ENCODE peak calls at places on chromosomes 5 and 9, in eight cellular contexts. One of them, this sample, is unnamed.
A peak's percentile ranks its signal among the peaks of the same experiment; 100 is the strongest.

GRCh38 chr9:76562511-76562911 is 103.5 kb downstream of the GCNT1 start:
- DNase-seq in small intestine: no peak
- DNase-seq in stomach: no peak
- DNase-seq in psoas muscle: no peak
- DNase-seq in body of pancreas: no peak
- DNase-seq in colonic mucosa: no peak
- DNase-seq in right lobe of liver: no peak
- DNase-seq in tibial artery: no peak
- DNase-seq in this sample: no peak

GRCh38 chr5:153974131-153974812 is 64.4 kb downstream of the FAM114A2 start:
- DNase-seq in tibial artery: no peak
- DNase-seq in colonic mucosa: no peak
- DNase-seq in stomach: no peak
- DNase-seq in psoas muscle: no peak
- DNase-seq in small intestine: peak; percentile 51
- DNase-seq in body of pancreas: no peak
- DNase-seq in right lobe of liver: no peak
- DNase-seq in this sample: no peak

GRCh38 chr5:174311531-174312269 is 266.2 kb downstream of the NSG2 start:
- DNase-seq in colonic mucosa: peak; percentile 61
- DNase-seq in small intestine: peak; percentile 36
- DNase-seq in psoas muscle: peak; percentile 82
- DNase-seq in right lobe of liver: peak; percentile 69
- DNase-seq in tibial artery: peak; percentile 54
- DNase-seq in stomach: peak; percentile 72
- DNase-seq in body of pancreas: peak; percentile 76
- DNase-seq in this sample: peak; percentile 11

GRCh38 chr9:82242285-82242963 is 253.9 kb downstream of the SPATA31D1 start:
- DNase-seq in psoas muscle: no peak
- DNase-seq in right lobe of liver: no peak
- DNase-seq in colonic mucosa: peak; percentile 17
- DNase-seq in stomach: no peak
- DNase-seq in small intestine: no peak
- DNase-seq in tibial artery: no peak
- DNase-seq in body of pancreas: no peak
- DNase-seq in this sample: no peak

GRCh38 chr5:176812269-176813259 is 2.2 kb downstream of the UNC5A start:
- DNase-seq in right lobe of liver: no peak
- DNase-seq in tibial artery: no peak
- DNase-seq in stomach: no peak
- DNase-seq in body of pancreas: no peak
- DNase-seq in psoas muscle: no peak
- DNase-seq in colonic mucosa: no peak
- DNase-seq in small intestine: no peak
- DNase-seq in this sample: no peak

GRCh38 chr9:117963493-117963892 is 259.3 kb downstream of the TLR4 start:
- DNase-seq in colonic mucosa: no peak
- DNase-seq in tibial artery: no peak
- DNase-seq in body of pancreas: no peak
- DNase-seq in small intestine: no peak
- DNase-seq in right lobe of liver: no peak
- DNase-seq in psoas muscle: no peak
- DNase-seq in stomach: no peak
- DNase-seq in this sample: no peak

GRCh38 chr5:19638461-19638860 is 349.5 kb downstream of the CDH18 start:
- DNase-seq in psoas muscle: no peak
- DNase-seq in right lobe of liver: no peak
- DNase-seq in colonic mucosa: no peak
- DNase-seq in stomach: no peak
- DNase-seq in small intestine: no peak
- DNase-seq in tibial artery: no peak
- DNase-seq in body of pancreas: no peak
- DNase-seq in this sample: no peak

GRCh38 chr5:24788829-24789509 is 144.2 kb upstream of the CDH10 start:
- DNase-seq in stomach: no peak
- DNase-seq in psoas muscle: no peak
- DNase-seq in tibial artery: no peak
- DNase-seq in small intestine: no peak
- DNase-seq in colonic mucosa: no peak
- DNase-seq in right lobe of liver: no peak
- DNase-seq in body of pancreas: no peak
- DNase-seq in this sample: no peak

GRCh38 chr9:34437006-34437925 is 21.1 kb downstream of the FAM219A start:
- DNase-seq in body of pancreas: peak; percentile 69
- DNase-seq in tibial artery: peak; percentile 48
- DNase-seq in psoas muscle: no peak
- DNase-seq in colonic mucosa: peak; percentile 65
- DNase-seq in right lobe of liver: peak; percentile 52
- DNase-seq in small intestine: peak; percentile 79
- DNase-seq in stomach: peak; percentile 70
- DNase-seq in this sample: peak; percentile 21

GRCh38 chr9:15935661-15936315 is 382.9 kb downstream of the CCDC171 start:
- DNase-seq in small intestine: no peak
- DNase-seq in right lobe of liver: no peak
- DNase-seq in psoas muscle: no peak
- DNase-seq in colonic mucosa: no peak
- DNase-seq in stomach: no peak
- DNase-seq in tibial artery: no peak
- DNase-seq in body of pancreas: no peak
- DNase-seq in this sample: no peak

GRCh38 chr9:87733273-87734054 is 7.5 kb downstream of the CTSL start:
- DNase-seq in stomach: no peak
- DNase-seq in psoas muscle: no peak
- DNase-seq in tibial artery: no peak
- DNase-seq in body of pancreas: no peak
- DNase-seq in small intestine: no peak
- DNase-seq in right lobe of liver: no peak
- DNase-seq in colonic mucosa: no peak
- DNase-seq in this sample: no peak

GRCh38 chr9:87894998-87895625 is 12.4 kb downstream of the SPATA31E1 start:
- DNase-seq in small intestine: no peak
- DNase-seq in colonic mucosa: no peak
- DNase-seq in body of pancreas: no peak
- DNase-seq in psoas muscle: no peak
- DNase-seq in tibial artery: no peak
- DNase-seq in stomach: no peak
- DNase-seq in right lobe of liver: no peak
- DNase-seq in this sample: no peak

GRCh38 chr9:100580255-100580654 is 2.4 kb downstream of the CAVIN4 start:
- DNase-seq in stomach: no peak
- DNase-seq in small intestine: no peak
- DNase-seq in body of pancreas: no peak
- DNase-seq in colonic mucosa: no peak
- DNase-seq in tibial artery: no peak
- DNase-seq in psoas muscle: no peak
- DNase-seq in right lobe of liver: no peak
- DNase-seq in this sample: no peak

GRCh38 chr5:173331956-173332479 is 3.8 kb upstream of the STC2 start:
- DNase-seq in right lobe of liver: peak; percentile 86
- DNase-seq in colonic mucosa: peak; percentile 82
- DNase-seq in small intestine: peak; percentile 74
- DNase-seq in stomach: peak; percentile 86
- DNase-seq in psoas muscle: peak; percentile 91
- DNase-seq in tibial artery: peak; percentile 81
- DNase-seq in body of pancreas: peak; percentile 94
- DNase-seq in this sample: peak; percentile 37

GRCh38 chr5:59616413-59616812 is 277.1 kb downstream of the PDE4D start:
- DNase-seq in psoas muscle: no peak
- DNase-seq in small intestine: no peak
- DNase-seq in colonic mucosa: no peak
- DNase-seq in right lobe of liver: no peak
- DNase-seq in stomach: no peak
- DNase-seq in body of pancreas: no peak
- DNase-seq in tibial artery: no peak
- DNase-seq in this sample: no peak

GRCh38 chr5:140189977-140190867 is 15.2 kb downstream of the CYSTM1 start:
- DNase-seq in body of pancreas: no peak
- DNase-seq in small intestine: no peak
- DNase-seq in colonic mucosa: no peak
- DNase-seq in stomach: no peak
- DNase-seq in right lobe of liver: no peak
- DNase-seq in psoas muscle: no peak
- DNase-seq in tibial artery: no peak
- DNase-seq in this sample: no peak

GRCh38 chr5:57676228-57677098 is 193.9 kb upstream of the ACTBL2 start:
- DNase-seq in right lobe of liver: no peak
- DNase-seq in stomach: no peak
- DNase-seq in body of pancreas: no peak
- DNase-seq in tibial artery: no peak
- DNase-seq in small intestine: peak; percentile 31
- DNase-seq in psoas muscle: no peak
- DNase-seq in colonic mucosa: no peak
- DNase-seq in this sample: no peak

DNA sequence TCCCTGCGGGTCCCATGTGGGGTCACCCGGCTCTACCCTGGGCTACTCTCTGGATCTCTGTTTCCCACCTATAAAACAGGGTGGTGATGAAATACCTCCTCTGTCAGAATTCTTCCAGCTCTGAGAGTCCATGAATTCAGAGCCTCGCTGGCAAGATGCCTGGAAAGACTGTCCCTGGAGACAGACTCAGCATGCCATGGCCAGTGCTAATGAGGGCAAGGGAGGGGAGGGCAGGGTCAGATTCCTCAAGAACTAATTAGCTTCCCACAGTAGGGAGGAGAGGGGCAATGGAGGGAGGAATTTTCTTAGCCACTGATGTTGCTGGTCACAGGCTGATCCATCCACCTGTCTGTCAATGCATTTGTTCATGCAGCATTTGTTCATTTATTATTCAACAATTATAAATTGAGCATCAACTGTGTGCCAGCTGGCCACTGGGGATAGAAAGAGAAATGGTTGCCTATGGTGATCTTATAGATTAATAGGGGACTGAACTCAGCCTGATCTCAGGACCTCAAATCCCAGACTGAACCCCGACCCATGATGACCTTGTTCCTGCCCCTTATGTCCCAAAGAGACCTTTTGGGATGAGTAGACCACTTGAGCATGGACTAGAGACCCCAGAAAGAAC is 4.7 kb downstream of the SYNPO start:
- DNase-seq in body of pancreas: peak; percentile 59
- DNase-seq in small intestine: no peak
- DNase-seq in psoas muscle: peak; percentile 87
- DNase-seq in right lobe of liver: peak; percentile 75
- DNase-seq in stomach: no peak
- DNase-seq in colonic mucosa: no peak
- DNase-seq in tibial artery: peak; percentile 73
- DNase-seq in this sample: no peak
- H3K27ac ChIP-seq in body of pancreas: peak overlapping the region; percentile 88
- H3K27ac ChIP-seq in small intestine: peak overlapping the region; percentile 24
- H3K27ac ChIP-seq in psoas muscle: peak overlapping the region; percentile 89
- H3K27ac ChIP-seq in right lobe of liver: no peak overlapping the region
- H3K27ac ChIP-seq in stomach: peak overlapping the region; percentile 90
- H3K27ac ChIP-seq in colonic mucosa: no peak overlapping the region
- H3K27ac ChIP-seq in tibial artery: peak overlapping the region; percentile 83
- H3K27ac ChIP-seq in this sample: no peak overlapping the region

GRCh38 chr9:21806644-21807043 is 4.2 kb downstream of the MTAP start:
- DNase-seq in psoas muscle: no peak
- DNase-seq in body of pancreas: no peak
- DNase-seq in right lobe of liver: no peak
- DNase-seq in small intestine: no peak
- DNase-seq in tibial artery: no peak
- DNase-seq in colonic mucosa: no peak
- DNase-seq in stomach: no peak
- DNase-seq in this sample: no peak

GRCh38 chr9:21802418-21803000 is at the start of gene MTAP:
- DNase-seq in body of pancreas: peak; percentile 94
- DNase-seq in colonic mucosa: peak; percentile 93
- DNase-seq in psoas muscle: peak; percentile 93
- DNase-seq in stomach: peak; percentile 89
- DNase-seq in right lobe of liver: peak; percentile 97
- DNase-seq in tibial artery: peak; percentile 94
- DNase-seq in small intestine: peak; percentile 87
- DNase-seq in this sample: peak; percentile 55

GRCh38 chr9:21803674-21804048 is 1.2 kb downstream of the MTAP start:
- DNase-seq in stomach: no peak
- DNase-seq in psoas muscle: no peak
- DNase-seq in small intestine: no peak
- DNase-seq in tibial artery: no peak
- DNase-seq in body of pancreas: no peak
- DNase-seq in right lobe of liver: no peak
- DNase-seq in colonic mucosa: no peak
- DNase-seq in this sample: no peak

GRCh38 chr9:21804336-21804735 is 1.9 kb downstream of the MTAP start:
- DNase-seq in small intestine: no peak
- DNase-seq in colonic mucosa: no peak
- DNase-seq in right lobe of liver: no peak
- DNase-seq in body of pancreas: no peak
- DNase-seq in psoas muscle: no peak
- DNase-seq in stomach: no peak
- DNase-seq in tibial artery: no peak
- DNase-seq in this sample: no peak

GRCh38 chr9:21804791-21805190 is 2.4 kb downstream of the MTAP start:
- DNase-seq in body of pancreas: no peak
- DNase-seq in stomach: no peak
- DNase-seq in small intestine: no peak
- DNase-seq in right lobe of liver: no peak
- DNase-seq in psoas muscle: no peak
- DNase-seq in tibial artery: no peak
- DNase-seq in colonic mucosa: no peak
- DNase-seq in this sample: no peak
- H3K4me1 ChIP-seq in body of pancreas: peaks cover 34% of the 10 kb centered on the region
- H3K4me1 ChIP-seq in stomach: peaks cover 51% of the 10 kb centered on the region
- H3K4me1 ChIP-seq in small intestine: peaks cover 4% of the 10 kb centered on the region
- H3K4me1 ChIP-seq in right lobe of liver: no peaks in the 10 kb centered on the region
- H3K4me1 ChIP-seq in psoas muscle: peaks cover 10% of the 10 kb centered on the region
- H3K4me1 ChIP-seq in tibial artery: peaks cover 22% of the 10 kb centered on the region
- H3K4me1 ChIP-seq in colonic mucosa: no peaks in the 10 kb centered on the region
- H3K4me1 ChIP-seq in this sample: peaks cover 8% of the 10 kb centered on the region

DNA sequence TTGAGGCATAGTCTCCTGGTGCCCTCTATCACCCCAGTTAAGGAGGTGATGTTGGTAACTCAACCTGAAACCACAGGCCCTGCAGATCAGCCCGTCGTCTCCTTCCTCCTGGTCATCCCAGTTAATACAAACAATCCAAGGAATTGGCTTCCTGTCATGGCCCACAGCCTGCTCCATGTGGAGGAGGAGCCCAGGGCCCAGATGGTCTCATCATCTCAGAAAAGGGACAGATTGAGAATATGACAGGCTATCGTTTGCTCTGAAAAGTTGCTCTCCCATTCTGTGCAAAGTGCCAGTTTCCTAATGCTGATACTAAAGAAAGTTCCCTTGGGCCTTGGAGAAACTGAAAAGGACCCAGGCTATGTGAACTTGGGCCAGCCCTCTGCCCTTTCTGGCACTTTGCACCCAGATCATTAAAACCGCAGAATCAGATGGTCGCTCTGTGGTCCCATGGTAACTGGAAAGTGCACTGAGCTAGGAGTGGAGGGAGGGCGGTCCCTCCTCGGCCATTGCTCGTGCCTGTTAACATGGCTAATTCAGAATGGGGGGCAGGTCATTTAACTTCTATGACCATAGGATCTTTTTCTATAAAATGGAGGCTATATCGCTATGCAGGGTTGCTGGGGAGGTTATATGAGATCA is 685 bp upstream of the SPAAR start:
- DNase-seq in right lobe of liver: no peak
- DNase-seq in body of pancreas: no peak
- DNase-seq in tibial artery: no peak
- DNase-seq in psoas muscle: peak; percentile 56
- DNase-seq in small intestine: peak; percentile 39
- DNase-seq in colonic mucosa: no peak
- DNase-seq in stomach: no peak
- DNase-seq in this sample: no peak
- H3K4me3 ChIP-seq in right lobe of liver: no peak overlapping the region
- H3K4me3 ChIP-seq in body of pancreas: no peak overlapping the region
- H3K4me3 ChIP-seq in tibial artery: peak overlapping the region; percentile 47
- H3K4me3 ChIP-seq in psoas muscle: peak overlapping the region; percentile 49
- H3K4me3 ChIP-seq in small intestine: no peak overlapping the region
- H3K4me3 ChIP-seq in colonic mucosa: no peak overlapping the region
- H3K4me3 ChIP-seq in stomach: no peak overlapping the region
- H3K4me3 ChIP-seq in this sample: peak overlapping the region; percentile 13

GRCh38 chr9:129596541-129597328 is 24.2 kb downstream of the C9orf50 start:
- DNase-seq in right lobe of liver: no peak
- DNase-seq in stomach: peak; percentile 66
- DNase-seq in body of pancreas: peak; percentile 50
- DNase-seq in small intestine: no peak
- DNase-seq in psoas muscle: peak; percentile 78
- DNase-seq in tibial artery: peak; percentile 73
- DNase-seq in colonic mucosa: peak; percentile 80
- DNase-seq in this sample: no peak
- H3K27ac ChIP-seq in right lobe of liver: peak overlapping the region; percentile 6
- H3K27ac ChIP-seq in stomach: peak overlapping the region; percentile 91
- H3K27ac ChIP-seq in body of pancreas: no peak overlapping the region
- H3K27ac ChIP-seq in small intestine: peak overlapping the region; percentile 75
- H3K27ac ChIP-seq in psoas muscle: peak overlapping the region; percentile 68
- H3K27ac ChIP-seq in tibial artery: peak overlapping the region; percentile 88
- H3K27ac ChIP-seq in colonic mucosa: peak overlapping the region; percentile 79
- H3K27ac ChIP-seq in this sample: no peak overlapping the region